ENCODE peak calls at places on chromosomes 16 and 17, in five cellular contexts. One of them, this sample, is unnamed.

GRCh38 chr16:8550728-8551387 is 39.5 kb downstream of the TMEM114 start:
- DNase-seq in neuronal stem cell: no peak
- DNase-seq in H1: no peak
- DNase-seq in H9: no peak
- DNase-seq in trophoblast cell: no peak
- DNase-seq in this sample: no peak

GRCh38 chr17:57868007-57868774 is 18.3 kb upstream of the MRPS23 start:
- DNase-seq in neuronal stem cell: peak
- DNase-seq in H1: peak
- DNase-seq in H9: peak
- DNase-seq in trophoblast cell: peak
- DNase-seq in this sample: peak

GRCh38 chr17:82598256-82599011 is 49.8 kb downstream of the WDR45B start:
- DNase-seq in neuronal stem cell: no peak
- DNase-seq in H1: no peak
- DNase-seq in H9: no peak
- DNase-seq in trophoblast cell: no peak
- DNase-seq in this sample: peak

GRCh38 chr16:2912330-2913199 is 834 bp downstream of the FLYWCH1 start:
- DNase-seq in neuronal stem cell: no peak
- DNase-seq in H1: no peak
- DNase-seq in H9: no peak
- DNase-seq in trophoblast cell: peak
- DNase-seq in this sample: peak

GRCh38 chr16:14564323-14564722 is 65.7 kb downstream of the PARN start:
- DNase-seq in neuronal stem cell: no peak
- DNase-seq in H1: no peak
- DNase-seq in H9: no peak
- DNase-seq in trophoblast cell: no peak
- DNase-seq in this sample: no peak

GRCh38 chr17:45257115-45257514 is 4.8 kb downstream of the SPATA32 start:
- DNase-seq in neuronal stem cell: no peak
- DNase-seq in H1: no peak
- DNase-seq in H9: peak
- DNase-seq in trophoblast cell: no peak
- DNase-seq in this sample: no peak

GRCh38 chr16:28131210-28131609 is 67.7 kb upstream of the GSG1L start:
- DNase-seq in neuronal stem cell: no peak
- DNase-seq in H1: no peak
- DNase-seq in H9: no peak
- DNase-seq in trophoblast cell: no peak
- DNase-seq in this sample: no peak

GRCh38 chr17:37060966-37061365 is 112.2 kb downstream of the AATF start:
- DNase-seq in neuronal stem cell: no peak
- DNase-seq in H1: no peak
- DNase-seq in H9: no peak
- DNase-seq in trophoblast cell: no peak
- DNase-seq in this sample: no peak

GRCh38 chr17:2253768-2254406 is 49.7 kb downstream of the SMG6 start:
- DNase-seq in neuronal stem cell: no peak
- DNase-seq in H1: no peak
- DNase-seq in H9: no peak
- DNase-seq in trophoblast cell: no peak
- DNase-seq in this sample: no peak

GRCh38 chr17:73192219-73192893 is 499 bp upstream of the COG1 start:
- DNase-seq in neuronal stem cell: peak
- DNase-seq in H1: peak
- DNase-seq in H9: peak
- DNase-seq in trophoblast cell: peak
- DNase-seq in this sample: peak

DNA sequence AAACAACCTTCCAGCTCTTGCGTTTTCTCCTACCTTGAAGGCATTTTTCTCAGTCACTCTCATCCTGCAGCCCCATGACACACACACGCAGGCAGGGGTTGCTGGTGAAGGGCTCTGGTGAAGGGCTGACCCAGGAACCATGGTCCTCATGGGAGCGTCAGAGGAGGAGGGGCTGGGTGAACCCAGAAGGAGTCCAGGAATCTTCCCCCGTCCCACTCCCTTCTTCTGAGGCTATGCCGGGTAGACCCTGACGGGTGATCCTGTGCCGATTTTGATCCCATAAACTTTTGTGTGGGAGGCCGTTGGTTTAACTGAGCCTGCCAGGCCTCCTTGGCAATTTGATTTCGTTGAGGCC is 278.4 kb upstream of the FOXF1 start:
- DNase-seq in neuronal stem cell: no peak
- DNase-seq in H1: no peak
- DNase-seq in H9: no peak
- DNase-seq in trophoblast cell: no peak
- DNase-seq in this sample: no peak
- H2BK12ac ChIP-seq in neuronal stem cell: no peak
- H2BK12ac ChIP-seq in H1: no peak
- H2BK12ac ChIP-seq in H9: no peak
- H2BK12ac ChIP-seq in trophoblast cell: no peak
- H2BK12ac ChIP-seq in this sample: no peak

GRCh38 chr16:4416200-4417032 is at the start of gene CORO7:
- DNase-seq in neuronal stem cell: peak
- DNase-seq in H1: peak
- DNase-seq in H9: peak
- DNase-seq in trophoblast cell: peak
- DNase-seq in this sample: peak
- H3K9ac ChIP-seq in neuronal stem cell: peak
- H3K9ac ChIP-seq in H1: peak
- H3K9ac ChIP-seq in H9: no peak
- H3K9ac ChIP-seq in trophoblast cell: peak
- H3K9ac ChIP-seq in this sample: peak

GRCh38 chr16:82425661-82426060 is 201.1 kb upstream of the CDH13 start:
- DNase-seq in neuronal stem cell: no peak
- DNase-seq in H1: no peak
- DNase-seq in H9: no peak
- DNase-seq in trophoblast cell: no peak
- DNase-seq in this sample: no peak
- H2BK12ac ChIP-seq in neuronal stem cell: no peak
- H2BK12ac ChIP-seq in H1: no peak
- H2BK12ac ChIP-seq in H9: no peak
- H2BK12ac ChIP-seq in trophoblast cell: no peak
- H2BK12ac ChIP-seq in this sample: no peak

DNA sequence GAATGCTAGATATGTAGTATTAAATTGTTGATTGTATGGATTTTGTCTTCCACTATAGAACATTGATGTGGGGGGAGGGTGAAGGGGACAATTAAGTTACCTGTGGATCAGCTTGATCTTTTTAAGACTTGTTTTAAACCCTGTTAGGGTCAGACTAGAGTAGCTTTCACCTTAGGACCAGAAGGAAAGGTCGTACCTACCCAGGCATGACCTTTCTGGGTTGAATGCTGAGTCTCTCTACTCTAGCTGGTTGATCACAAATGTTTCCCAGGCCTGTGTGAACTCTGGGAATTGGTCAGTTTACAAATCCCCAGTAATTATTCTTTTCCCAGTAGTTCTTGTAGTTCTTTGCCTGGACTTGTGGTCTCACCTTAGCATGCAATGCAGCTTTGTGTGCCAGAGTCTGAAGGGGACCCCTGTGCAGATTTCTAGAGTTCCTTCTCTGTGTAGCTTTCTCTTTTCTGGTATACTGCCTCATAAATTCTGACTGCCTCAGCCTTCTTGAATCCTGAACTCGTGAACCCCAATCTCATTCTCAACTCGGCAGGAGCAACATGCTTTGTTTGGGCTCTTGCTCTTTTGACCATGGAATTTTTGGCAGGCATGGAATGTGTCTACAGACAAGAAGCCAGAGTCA is 54.0 kb downstream of the VMP1 start:
- DNase-seq in neuronal stem cell: peak
- DNase-seq in H1: no peak
- DNase-seq in H9: no peak
- DNase-seq in trophoblast cell: no peak
- DNase-seq in this sample: peak
- H3K9ac ChIP-seq in neuronal stem cell: no peak
- H3K9ac ChIP-seq in H1: no peak
- H3K9ac ChIP-seq in H9: no peak
- H3K9ac ChIP-seq in trophoblast cell: no peak
- H3K9ac ChIP-seq in this sample: peak

DNA sequence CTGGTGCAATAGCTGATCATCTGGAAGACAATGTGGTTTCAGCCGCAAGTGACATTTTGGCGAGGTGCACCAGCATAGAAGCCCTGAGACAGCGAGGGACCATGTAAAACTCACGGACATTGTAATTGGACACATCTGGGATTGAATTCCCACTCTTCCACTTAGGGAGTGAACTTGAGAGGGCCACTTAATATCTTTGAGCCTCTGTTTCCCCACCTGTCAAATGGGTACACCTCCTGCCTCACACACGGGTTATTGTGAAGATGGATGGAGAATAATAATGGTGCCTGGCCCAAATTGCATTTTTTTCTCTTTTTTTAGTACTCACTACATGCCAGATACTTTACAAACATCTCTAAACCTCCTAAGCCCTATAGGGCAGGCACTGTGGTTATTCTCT is 45.5 kb upstream of the MEOX1 start:
- DNase-seq in neuronal stem cell: no peak
- DNase-seq in H1: no peak
- DNase-seq in H9: no peak
- DNase-seq in trophoblast cell: no peak
- DNase-seq in this sample: no peak
- H2BK12ac ChIP-seq in neuronal stem cell: no peak
- H2BK12ac ChIP-seq in H1: no peak
- H2BK12ac ChIP-seq in H9: no peak
- H2BK12ac ChIP-seq in trophoblast cell: no peak
- H2BK12ac ChIP-seq in this sample: no peak